ENCODE peak calls at places on chromosomes 13 and 19, in ten cellular contexts. N is ELR, X is Karpas-422, S is T-helper 2 cell, G is lung, C is T-helper 1 cell, K is right cardiac atrium, W is right atrium auricular region, Q is fibroblast of mammary gland, V is NCI-H345. R is an unnamed sample.

GRCh38 chr13:19959831-19960672 is 1.5 kb downstream of the ZMYM2 start:
- DNase-seq in N (peak; percentile 94), X (peak; percentile 97), S (peak; percentile 79), G (peak; percentile 84), C (peak; percentile 80), K (peak; percentile 92), W (peak; percentile 87), Q (peak; percentile 89), V (peak; percentile 94), R (peak; percentile 77)

GRCh38 chr19:10552596-10553053 is 8.9 kb downstream of the ATG4D start:
- DNase-seq in N (peak; percentile 60), X (peak; percentile 87), S (no peak), G (no peak), C (no peak), K (no peak), W (no peak), Q (peak; percentile 43), V (peak; percentile 5), R (no peak)

GRCh38 chr19:964761-965694 is 19.1 kb upstream of the WDR18 start:
- DNase-seq in N (peak; percentile 59), X (peak; percentile 65), S (no peak), G (no peak), C (no peak), K (no peak), W (no peak), Q (peak; percentile 47), V (no peak), R (no peak)

GRCh38 chr13:75902166-75903104 is 266.3 kb downstream of the LMO7 start:
- DNase-seq in N (no peak), X (no peak), S (no peak), G (no peak), C (no peak), K (no peak), W (no peak), Q (no peak), V (peak; percentile 76), R (no peak)

GRCh38 chr13:45046445-45046844 is 57.1 kb downstream of the GPALPP1 start:
- DNase-seq in N (no peak), X (no peak), S (no peak), G (no peak), C (no peak), K (no peak), W (peak; percentile 13), Q (no peak), V (no peak), R (no peak)

GRCh38 chr19:58279042-58279924 is 528 bp downstream of the ZNF8 start:
- DNase-seq in N (peak; percentile 75), X (peak; percentile 82), S (peak; percentile 21), G (peak; percentile 65), C (peak; percentile 19), K (peak; percentile 94), W (peak; percentile 81), Q (peak; percentile 57), V (peak; percentile 48), R (peak; percentile 60)

GRCh38 chr19:48333467-48334384 is 8.4 kb downstream of the EMP3 start:
- DNase-seq in N (peak; percentile 93), X (peak; percentile 98), S (peak; percentile 87), G (peak; percentile 92), C (peak; percentile 93), K (peak; percentile 97), W (peak; percentile 93), Q (peak; percentile 92), V (peak; percentile 89), R (peak; percentile 37)

GRCh38 chr19:7928334-7928706 is 2.4 kb upstream of the CTXN1 start:
- DNase-seq in N (no peak), X (no peak), S (no peak), G (no peak), C (no peak), K (peak; percentile 62), W (no peak), Q (peak; percentile 43), V (no peak), R (no peak)

GRCh38 chr19:38803543-38803942 is 9.2 kb downstream of the LGALS4 start:
- DNase-seq in N (no peak), X (no peak), S (no peak), G (no peak), C (no peak), K (no peak), W (no peak), Q (no peak), V (no peak), R (no peak)

GRCh38 chr13:42000836-42001235 is 39.9 kb upstream of the VWA8 start:
- DNase-seq in N (no peak), X (no peak), S (no peak), G (no peak), C (no peak), K (no peak), W (no peak), Q (no peak), V (no peak), R (no peak)

GRCh38 chr19:4624301-4624700 is 15.0 kb upstream of the TNFAIP8L1 start:
- DNase-seq in N (no peak), X (no peak), S (no peak), G (no peak), C (no peak), K (no peak), W (no peak), Q (no peak), V (peak; percentile 70), R (no peak)

GRCh38 chr19:926595-927043 is 784 bp downstream of the ARID3A start:
- DNase-seq in N (peak; percentile 67), X (peak; percentile 94), S (no peak), G (no peak), C (no peak), K (peak; percentile 86), W (peak; percentile 72), Q (peak; percentile 45), V (no peak), R (no peak)

GRCh38 chr13:94967183-94968039 is 255.1 kb upstream of the SOX21 start:
- DNase-seq in N (peak; percentile 37), X (no peak), S (no peak), G (no peak), C (no peak), K (peak; percentile 53), W (no peak), Q (no peak), V (no peak), R (no peak)

GRCh38 chr13:29067306-29067945 is 247.3 kb downstream of the MTUS2 start:
- DNase-seq in N (no peak), X (no peak), S (no peak), G (no peak), C (no peak), K (no peak), W (no peak), Q (no peak), V (no peak), R (no peak)

GRCh38 chr19:47005873-47006272 is 13.8 kb upstream of the NPAS1 start:
- DNase-seq in N (no peak), X (peak; percentile 78), S (no peak), G (no peak), C (no peak), K (no peak), W (no peak), Q (peak; percentile 19), V (no peak), R (no peak)

GRCh38 chr13:76516013-76516412 is 370.2 kb downstream of the KCTD12 start:
- DNase-seq in N (peak; percentile 93), X (no peak), S (no peak), G (no peak), C (no peak), K (no peak), W (no peak), Q (peak; percentile 89), V (no peak), R (no peak)

GRCh38 chr19:2795827-2796658 is 10.7 kb downstream of the THOP1 start:
- DNase-seq in N (no peak), X (no peak), S (no peak), G (no peak), C (no peak), K (no peak), W (no peak), Q (no peak), V (no peak), R (no peak)

GRCh38 chr13:49840667-49841066 is 48.2 kb upstream of the KPNA3 start:
- DNase-seq in N (no peak), X (no peak), S (no peak), G (no peak), C (no peak), K (no peak), W (no peak), Q (no peak), V (no peak), R (no peak)

GRCh38 chr13:44032801-44033200 is 153.1 kb downstream of the LACC1 start:
- DNase-seq in N (no peak), X (no peak), S (no peak), G (no peak), C (no peak), K (no peak), W (no peak), Q (no peak), V (no peak), R (no peak)

GRCh38 chr19:37966211-37967072 is 59.4 kb downstream of the SIPA1L3 start:
- DNase-seq in N (peak; percentile 28), X (no peak), S (no peak), G (no peak), C (no peak), K (no peak), W (no peak), Q (no peak), V (no peak), R (no peak)

GRCh38 chr19:30078381-30078910 is 136.4 kb downstream of the URI1 start:
- DNase-seq in N (no peak), X (no peak), S (no peak), G (no peak), C (no peak), K (no peak), W (no peak), Q (no peak), V (no peak), R (no peak)

GRCh38 chr13:73141292-73141771 is 82.5 kb downstream of the KLF5 start:
- DNase-seq in N (no peak), X (no peak), S (no peak), G (no peak), C (no peak), K (no peak), W (no peak), Q (no peak), V (peak; percentile 79), R (no peak)

GRCh38 chr19:35213678-35214632 is 14.6 kb downstream of the FAM187B start:
- DNase-seq in N (peak; percentile 71), X (peak; percentile 86), S (peak; percentile 54), G (peak; percentile 73), C (peak; percentile 72), K (peak; percentile 67), W (peak; percentile 84), Q (peak; percentile 66), V (peak; percentile 61), R (no peak)

GRCh38 chr19:3966051-3967017 is 4.6 kb downstream of the DAPK3 start:
- DNase-seq in N (no peak), X (no peak), S (no peak), G (no peak), C (no peak), K (peak; percentile 65), W (no peak), Q (no peak), V (no peak), R (no peak)

GRCh38 chr19:34404109-34404909 is at the start of gene PDCD2L:
- DNase-seq in N (peak; percentile 93), X (peak; percentile 97), S (peak; percentile 89), G (peak; percentile 91), C (peak; percentile 88), K (peak; percentile 98), W (peak; percentile 88), Q (peak; percentile 84), V (peak; percentile 99), R (peak; percentile 77)

GRCh38 chr13:76723551-76724232 is 162.5 kb downstream of the KCTD12 start:
- DNase-seq in N (peak; percentile 91), X (no peak), S (no peak), G (peak; percentile 30), C (no peak), K (no peak), W (no peak), Q (peak; percentile 82), V (no peak), R (no peak)

GRCh38 chr19:54451331-54451871 is 2.4 kb downstream of the LENG8 start:
- DNase-seq in N (no peak), X (no peak), S (no peak), G (no peak), C (no peak), K (no peak), W (no peak), Q (peak; percentile 54), V (no peak), R (no peak)

GRCh38 chr13:107586216-107586615 is 629.1 kb downstream of the LIG4 start:
- DNase-seq in N (peak; percentile 6), X (no peak), S (no peak), G (no peak), C (no peak), K (no peak), W (no peak), Q (peak; percentile 10), V (no peak), R (no peak)